ENCODE peak calls at places on chromosomes 11 and 22, in seven cellular contexts. One of them, this sample, is unnamed.

GRCh38 chr11:134374171-134374570 is 37.9 kb downstream of the B3GAT1 start:
- DNase-seq in GM12865: no peak
- DNase-seq in activated CD8-positive, alpha-beta memory T cell treated with anti-CD3 and anti-CD28 coated beads, Interleukin-2, amount 50 U/mL, for 48 hours: no peak
- DNase-seq in lung: no peak
- DNase-seq in colonic mucosa: no peak
- DNase-seq in T-helper 2 cell treated with Interferon-gamma antibody and Interleukin-4, amounts not matched to agents 5 μg/mL and 100 μg/mL, for 36 hours: no peak
- DNase-seq in psoas muscle: peak
- DNase-seq in this sample: no peak

GRCh38 chr22:48902001-48902869 is 925.4 kb downstream of the BRD1 start:
- DNase-seq in activated CD8-positive, alpha-beta memory T cell treated with anti-CD3 and anti-CD28 coated beads, Interleukin-2, amount 50 U/mL, for 48 hours: no peak
- DNase-seq in colonic mucosa: no peak
- DNase-seq in psoas muscle: no peak
- DNase-seq in T-helper 2 cell treated with Interferon-gamma antibody and Interleukin-4, amounts not matched to agents 5 μg/mL and 100 μg/mL, for 36 hours: no peak
- DNase-seq in GM12865: no peak
- DNase-seq in lung: no peak
- DNase-seq in this sample: no peak

GRCh38 chr11:39236916-39237315 is 2222.5 kb downstream of the LRRC4C start:
- DNase-seq in colonic mucosa: no peak
- DNase-seq in T-helper 2 cell treated with Interferon-gamma antibody and Interleukin-4, amounts not matched to agents 5 μg/mL and 100 μg/mL, for 36 hours: no peak
- DNase-seq in GM12865: no peak
- DNase-seq in activated CD8-positive, alpha-beta memory T cell treated with anti-CD3 and anti-CD28 coated beads, Interleukin-2, amount 50 U/mL, for 48 hours: no peak
- DNase-seq in psoas muscle: no peak
- DNase-seq in lung: no peak
- DNase-seq in this sample: no peak

GRCh38 chr11:12802418-12803085 is 128.3 kb downstream of the TEAD1 start:
- DNase-seq in GM12865: peak
- DNase-seq in psoas muscle: no peak
- DNase-seq in colonic mucosa: peak
- DNase-seq in activated CD8-positive, alpha-beta memory T cell treated with anti-CD3 and anti-CD28 coated beads, Interleukin-2, amount 50 U/mL, for 48 hours: no peak
- DNase-seq in T-helper 2 cell treated with Interferon-gamma antibody and Interleukin-4, amounts not matched to agents 5 μg/mL and 100 μg/mL, for 36 hours: no peak
- DNase-seq in lung: peak
- DNase-seq in this sample: peak

GRCh38 chr11:131246156-131246555 is 124.3 kb upstream of the NTM start:
- DNase-seq in colonic mucosa: no peak
- DNase-seq in psoas muscle: no peak
- DNase-seq in activated CD8-positive, alpha-beta memory T cell treated with anti-CD3 and anti-CD28 coated beads, Interleukin-2, amount 50 U/mL, for 48 hours: no peak
- DNase-seq in T-helper 2 cell treated with Interferon-gamma antibody and Interleukin-4, amounts not matched to agents 5 μg/mL and 100 μg/mL, for 36 hours: no peak
- DNase-seq in lung: no peak
- DNase-seq in GM12865: no peak
- DNase-seq in this sample: no peak

GRCh38 chr11:112784323-112785073 is 176.7 kb upstream of the NCAM1 start:
- DNase-seq in GM12865: no peak
- DNase-seq in colonic mucosa: no peak
- DNase-seq in activated CD8-positive, alpha-beta memory T cell treated with anti-CD3 and anti-CD28 coated beads, Interleukin-2, amount 50 U/mL, for 48 hours: no peak
- DNase-seq in lung: no peak
- DNase-seq in psoas muscle: peak
- DNase-seq in T-helper 2 cell treated with Interferon-gamma antibody and Interleukin-4, amounts not matched to agents 5 μg/mL and 100 μg/mL, for 36 hours: no peak
- DNase-seq in this sample: peak

GRCh38 chr22:46777609-46777970 is 15.1 kb downstream of the TBC1D22A start:
- DNase-seq in activated CD8-positive, alpha-beta memory T cell treated with anti-CD3 and anti-CD28 coated beads, Interleukin-2, amount 50 U/mL, for 48 hours: no peak
- DNase-seq in colonic mucosa: no peak
- DNase-seq in lung: no peak
- DNase-seq in T-helper 2 cell treated with Interferon-gamma antibody and Interleukin-4, amounts not matched to agents 5 μg/mL and 100 μg/mL, for 36 hours: no peak
- DNase-seq in GM12865: peak
- DNase-seq in psoas muscle: no peak
- DNase-seq in this sample: peak

GRCh38 chr11:8227156-8228152 is 36.2 kb downstream of the LMO1 start:
- DNase-seq in colonic mucosa: no peak
- DNase-seq in lung: no peak
- DNase-seq in GM12865: no peak
- DNase-seq in T-helper 2 cell treated with Interferon-gamma antibody and Interleukin-4, amounts not matched to agents 5 μg/mL and 100 μg/mL, for 36 hours: no peak
- DNase-seq in psoas muscle: no peak
- DNase-seq in activated CD8-positive, alpha-beta memory T cell treated with anti-CD3 and anti-CD28 coated beads, Interleukin-2, amount 50 U/mL, for 48 hours: no peak
- DNase-seq in this sample: no peak

GRCh38 chr11:129277216-129277838 is 85.2 kb upstream of the ARHGAP32 start:
- DNase-seq in T-helper 2 cell treated with Interferon-gamma antibody and Interleukin-4, amounts not matched to agents 5 μg/mL and 100 μg/mL, for 36 hours: no peak
- DNase-seq in lung: no peak
- DNase-seq in psoas muscle: no peak
- DNase-seq in activated CD8-positive, alpha-beta memory T cell treated with anti-CD3 and anti-CD28 coated beads, Interleukin-2, amount 50 U/mL, for 48 hours: no peak
- DNase-seq in colonic mucosa: no peak
- DNase-seq in GM12865: no peak
- DNase-seq in this sample: no peak

GRCh38 chr22:50674127-50674493 is 1.5 kb downstream of the SHANK3 start:
- DNase-seq in psoas muscle: no peak
- DNase-seq in colonic mucosa: no peak
- DNase-seq in GM12865: no peak
- DNase-seq in T-helper 2 cell treated with Interferon-gamma antibody and Interleukin-4, amounts not matched to agents 5 μg/mL and 100 μg/mL, for 36 hours: no peak
- DNase-seq in activated CD8-positive, alpha-beta memory T cell treated with anti-CD3 and anti-CD28 coated beads, Interleukin-2, amount 50 U/mL, for 48 hours: no peak
- DNase-seq in lung: no peak
- DNase-seq in this sample: no peak

GRCh38 chr22:27136596-27136995 is 479.2 kb downstream of the MIAT start:
- DNase-seq in psoas muscle: no peak
- DNase-seq in colonic mucosa: no peak
- DNase-seq in activated CD8-positive, alpha-beta memory T cell treated with anti-CD3 and anti-CD28 coated beads, Interleukin-2, amount 50 U/mL, for 48 hours: no peak
- DNase-seq in T-helper 2 cell treated with Interferon-gamma antibody and Interleukin-4, amounts not matched to agents 5 μg/mL and 100 μg/mL, for 36 hours: no peak
- DNase-seq in lung: no peak
- DNase-seq in GM12865: no peak
- DNase-seq in this sample: no peak

GRCh38 chr11:66976048-66976467 is 954 bp downstream of the C11orf86 start:
- DNase-seq in activated CD8-positive, alpha-beta memory T cell treated with anti-CD3 and anti-CD28 coated beads, Interleukin-2, amount 50 U/mL, for 48 hours: peak
- DNase-seq in T-helper 2 cell treated with Interferon-gamma antibody and Interleukin-4, amounts not matched to agents 5 μg/mL and 100 μg/mL, for 36 hours: no peak
- DNase-seq in GM12865: no peak
- DNase-seq in lung: no peak
- DNase-seq in colonic mucosa: no peak
- DNase-seq in psoas muscle: no peak
- DNase-seq in this sample: no peak

GRCh38 chr11:111926505-111927391 is 8.0 kb downstream of the C11orf52 start:
- DNase-seq in colonic mucosa: peak
- DNase-seq in activated CD8-positive, alpha-beta memory T cell treated with anti-CD3 and anti-CD28 coated beads, Interleukin-2, amount 50 U/mL, for 48 hours: peak
- DNase-seq in GM12865: peak
- DNase-seq in psoas muscle: peak
- DNase-seq in T-helper 2 cell treated with Interferon-gamma antibody and Interleukin-4, amounts not matched to agents 5 μg/mL and 100 μg/mL, for 36 hours: peak
- DNase-seq in lung: peak
- DNase-seq in this sample: peak

GRCh38 chr11:120020981-120021380 is 116.9 kb downstream of the TRIM29 start:
- DNase-seq in T-helper 2 cell treated with Interferon-gamma antibody and Interleukin-4, amounts not matched to agents 5 μg/mL and 100 μg/mL, for 36 hours: no peak
- DNase-seq in activated CD8-positive, alpha-beta memory T cell treated with anti-CD3 and anti-CD28 coated beads, Interleukin-2, amount 50 U/mL, for 48 hours: no peak
- DNase-seq in colonic mucosa: no peak
- DNase-seq in GM12865: no peak
- DNase-seq in lung: no peak
- DNase-seq in psoas muscle: no peak
- DNase-seq in this sample: no peak

GRCh38 chr22:50612715-50613221 is 12.2 kb downstream of the MAPK8IP2 start:
- DNase-seq in lung: no peak
- DNase-seq in activated CD8-positive, alpha-beta memory T cell treated with anti-CD3 and anti-CD28 coated beads, Interleukin-2, amount 50 U/mL, for 48 hours: peak
- DNase-seq in psoas muscle: peak
- DNase-seq in GM12865: no peak
- DNase-seq in colonic mucosa: peak
- DNase-seq in T-helper 2 cell treated with Interferon-gamma antibody and Interleukin-4, amounts not matched to agents 5 μg/mL and 100 μg/mL, for 36 hours: no peak
- DNase-seq in this sample: no peak

GRCh38 chr22:25081409-25081824 is 118.2 kb upstream of the CRYBB3 start:
- DNase-seq in activated CD8-positive, alpha-beta memory T cell treated with anti-CD3 and anti-CD28 coated beads, Interleukin-2, amount 50 U/mL, for 48 hours: no peak
- DNase-seq in GM12865: peak
- DNase-seq in T-helper 2 cell treated with Interferon-gamma antibody and Interleukin-4, amounts not matched to agents 5 μg/mL and 100 μg/mL, for 36 hours: peak
- DNase-seq in colonic mucosa: peak
- DNase-seq in lung: no peak
- DNase-seq in psoas muscle: no peak
- DNase-seq in this sample: no peak

GRCh38 chr11:33515347-33515746 is 185.3 kb downstream of the C11orf91 start:
- DNase-seq in activated CD8-positive, alpha-beta memory T cell treated with anti-CD3 and anti-CD28 coated beads, Interleukin-2, amount 50 U/mL, for 48 hours: no peak
- DNase-seq in GM12865: peak
- DNase-seq in lung: no peak
- DNase-seq in T-helper 2 cell treated with Interferon-gamma antibody and Interleukin-4, amounts not matched to agents 5 μg/mL and 100 μg/mL, for 36 hours: no peak
- DNase-seq in psoas muscle: peak
- DNase-seq in colonic mucosa: no peak
- DNase-seq in this sample: no peak

GRCh38 chr11:21142007-21142406 is 472.6 kb downstream of the NELL1 start:
- DNase-seq in psoas muscle: no peak
- DNase-seq in colonic mucosa: no peak
- DNase-seq in T-helper 2 cell treated with Interferon-gamma antibody and Interleukin-4, amounts not matched to agents 5 μg/mL and 100 μg/mL, for 36 hours: no peak
- DNase-seq in lung: no peak
- DNase-seq in activated CD8-positive, alpha-beta memory T cell treated with anti-CD3 and anti-CD28 coated beads, Interleukin-2, amount 50 U/mL, for 48 hours: no peak
- DNase-seq in GM12865: no peak
- DNase-seq in this sample: no peak

GRCh38 chr22:26798433-26799065 is 141.2 kb downstream of the MIAT start:
- DNase-seq in psoas muscle: no peak
- DNase-seq in colonic mucosa: peak
- DNase-seq in lung: no peak
- DNase-seq in T-helper 2 cell treated with Interferon-gamma antibody and Interleukin-4, amounts not matched to agents 5 μg/mL and 100 μg/mL, for 36 hours: no peak
- DNase-seq in GM12865: no peak
- DNase-seq in activated CD8-positive, alpha-beta memory T cell treated with anti-CD3 and anti-CD28 coated beads, Interleukin-2, amount 50 U/mL, for 48 hours: no peak
- DNase-seq in this sample: no peak

GRCh38 chr22:47781024-47781423 is 1018.6 kb downstream of the TBC1D22A start:
- DNase-seq in psoas muscle: no peak
- DNase-seq in T-helper 2 cell treated with Interferon-gamma antibody and Interleukin-4, amounts not matched to agents 5 μg/mL and 100 μg/mL, for 36 hours: no peak
- DNase-seq in colonic mucosa: no peak
- DNase-seq in activated CD8-positive, alpha-beta memory T cell treated with anti-CD3 and anti-CD28 coated beads, Interleukin-2, amount 50 U/mL, for 48 hours: no peak
- DNase-seq in GM12865: no peak
- DNase-seq in lung: no peak
- DNase-seq in this sample: no peak

GRCh38 chr11:606245-606644 is 9.5 kb downstream of the IRF7 start:
- DNase-seq in activated CD8-positive, alpha-beta memory T cell treated with anti-CD3 and anti-CD28 coated beads, Interleukin-2, amount 50 U/mL, for 48 hours: no peak
- DNase-seq in colonic mucosa: no peak
- DNase-seq in lung: no peak
- DNase-seq in psoas muscle: no peak
- DNase-seq in GM12865: no peak
- DNase-seq in T-helper 2 cell treated with Interferon-gamma antibody and Interleukin-4, amounts not matched to agents 5 μg/mL and 100 μg/mL, for 36 hours: no peak
- DNase-seq in this sample: peak

GRCh38 chr11:10038916-10039315 is 255.1 kb downstream of the SBF2 start:
- DNase-seq in colonic mucosa: no peak
- DNase-seq in activated CD8-positive, alpha-beta memory T cell treated with anti-CD3 and anti-CD28 coated beads, Interleukin-2, amount 50 U/mL, for 48 hours: no peak
- DNase-seq in psoas muscle: no peak
- DNase-seq in lung: no peak
- DNase-seq in GM12865: no peak
- DNase-seq in T-helper 2 cell treated with Interferon-gamma antibody and Interleukin-4, amounts not matched to agents 5 μg/mL and 100 μg/mL, for 36 hours: no peak
- DNase-seq in this sample: no peak

This sample was measured in Right ventricle myocardium superior.